ENCODE peak calls at places on chromosome 13, in five cellular contexts. Z is natural killer cell; B is GM23338; P is SK-N-SH treated with all-trans-retinoic acid at 6 μM for 48 hours; J is stimulated activated naive CD8-positive, alpha-beta T cell treated with anti-CD3 and anti-CD28 coated beads, Interleukin-15, Interleukin-2, amounts not matched to agents 100 U/mL and 50 U/mL, for 24 hours. S is an unnamed sample.

GRCh38 chr13:44342741-44343140 is 30.9 kb upstream of the SERP2 start:
- ATAC-seq in Z (no peak), B (no peak), P (no peak), J (no peak), S (no peak)

GRCh38 chr13:35716644-35717170 is 240.2 kb upstream of the MAB21L1 start:
- ATAC-seq in Z (no peak), B (no peak), P (no peak), J (no peak), S (no peak)

GRCh38 chr13:35599385-35599784 is 122.9 kb upstream of the MAB21L1 start:
- ATAC-seq in Z (no peak), B (peak; percentile 75), P (peak; percentile 48), J (no peak), S (no peak)

GRCh38 chr13:114140131-114140908 is 7.9 kb upstream of the RASA3 start:
- ATAC-seq in Z (peak; percentile 27), B (no peak), P (peak; percentile 33), J (peak; percentile 16), S (peak; percentile 75)

GRCh38 chr13:95256086-95256485 is 45.2 kb downstream of the ABCC4 start:
- ATAC-seq in Z (no peak), B (no peak), P (peak; percentile 98), J (no peak), S (no peak)

GRCh38 chr13:22903925-22904324 is 276.9 kb upstream of the SGCG start:
- ATAC-seq in Z (no peak), B (no peak), P (no peak), J (no peak), S (no peak)

GRCh38 chr13:30257433-30258099 is 49.8 kb downstream of the KATNAL1 start:
- ATAC-seq in Z (no peak), B (peak; percentile 94), P (peak; percentile 81), J (no peak), S (no peak)

GRCh38 chr13:97911311-97912138 is 42.0 kb upstream of the IPO5 start:
- ATAC-seq in Z (no peak), B (peak; percentile 81), P (peak; percentile 79), J (peak; percentile 52), S (no peak)

GRCh38 chr13:40352385-40352778 is 314.1 kb downstream of the FOXO1 start:
- ATAC-seq in Z (no peak), B (no peak), P (no peak), J (no peak), S (no peak)

GRCh38 chr13:105804561-105805190 is 730.8 kb downstream of the EFNB2 start:
- ATAC-seq in Z (no peak), B (no peak), P (peak; percentile 67), J (no peak), S (no peak)

GRCh38 chr13:67018775-67019174 is 211.4 kb downstream of the PCDH9 start:
- ATAC-seq in Z (no peak), B (no peak), P (no peak), J (no peak), S (no peak)

S was measured in stimulated activated memory B cell treated with anti-CD40 and anti-IgM and Interleukin-4, amounts not matched to agents 10 μg/mL and 1 μg/mL and 100 μg/mL, for 72 hours.